ENCODE peak calls at places on chromosomes 4 and X, in six cellular contexts. One of them, this sample, is unnamed.

GRCh38 chr4:172412851-172413250 is 599.6 kb downstream of the GALNTL6 start:
- DNase-seq in GM12892: no peak
- DNase-seq in GM12891: no peak
- DNase-seq in heart left ventricle: no peak
- DNase-seq in NB4: no peak
- DNase-seq in transverse colon: no peak
- DNase-seq in this sample: no peak

GRCh38 chr4:37825943-37826281 is 574 bp upstream of the PGM2 start:
- DNase-seq in transverse colon: peak; percentile 18
- DNase-seq in GM12892: no peak
- DNase-seq in GM12891: no peak
- DNase-seq in heart left ventricle: peak; percentile 19
- DNase-seq in NB4: peak; percentile 89
- DNase-seq in this sample: peak; percentile 24

GRCh38 chr4:142547974-142548373 is 298.1 kb downstream of the INPP4B start:
- DNase-seq in GM12892: no peak
- DNase-seq in GM12891: no peak
- DNase-seq in heart left ventricle: no peak
- DNase-seq in NB4: no peak
- DNase-seq in transverse colon: no peak
- DNase-seq in this sample: no peak

GRCh38 chr4:94507708-94508107 is 56.0 kb downstream of the PDLIM5 start:
- DNase-seq in transverse colon: peak; percentile 30
- DNase-seq in GM12892: no peak
- DNase-seq in NB4: peak; percentile 17
- DNase-seq in GM12891: no peak
- DNase-seq in heart left ventricle: no peak
- DNase-seq in this sample: no peak

GRCh38 chr4:175419120-175419774 is 392.8 kb downstream of the GPM6A start:
- DNase-seq in NB4: no peak
- DNase-seq in heart left ventricle: no peak
- DNase-seq in GM12892: no peak
- DNase-seq in transverse colon: no peak
- DNase-seq in GM12891: no peak
- DNase-seq in this sample: no peak

GRCh38 chr4:74456056-74456744 is 11.3 kb downstream of the AREG start:
- DNase-seq in GM12892: no peak
- DNase-seq in heart left ventricle: no peak
- DNase-seq in NB4: no peak
- DNase-seq in transverse colon: no peak
- DNase-seq in GM12891: no peak
- DNase-seq in this sample: no peak

GRCh38 chr4:86019362-86019761 is 340.5 kb downstream of the MAPK10 start:
- DNase-seq in heart left ventricle: no peak
- DNase-seq in NB4: no peak
- DNase-seq in transverse colon: no peak
- DNase-seq in GM12892: no peak
- DNase-seq in GM12891: no peak
- DNase-seq in this sample: no peak

GRCh38 chr4:19700951-19701350 is 550.8 kb upstream of the SLIT2 start:
- DNase-seq in heart left ventricle: no peak
- DNase-seq in transverse colon: no peak
- DNase-seq in GM12891: no peak
- DNase-seq in GM12892: no peak
- DNase-seq in NB4: no peak
- DNase-seq in this sample: no peak

GRCh38 chrX:134338527-134338926 is 101.5 kb downstream of the CCDC160 start:
- DNase-seq in GM12891: no peak
- DNase-seq in transverse colon: no peak
- DNase-seq in GM12892: no peak
- DNase-seq in NB4: peak; percentile 2
- DNase-seq in heart left ventricle: no peak
- DNase-seq in this sample: no peak

GRCh38 chr4:88794087-88794486 is 96.5 kb upstream of the NAP1L5 start:
- DNase-seq in transverse colon: no peak
- DNase-seq in GM12892: no peak
- DNase-seq in heart left ventricle: no peak
- DNase-seq in NB4: no peak
- DNase-seq in GM12891: no peak
- DNase-seq in this sample: no peak

GRCh38 chr4:36208884-36209473 is 35.3 kb downstream of the ARAP2 start:
- DNase-seq in heart left ventricle: no peak
- DNase-seq in NB4: no peak
- DNase-seq in transverse colon: peak; percentile 16
- DNase-seq in GM12891: no peak
- DNase-seq in GM12892: peak; percentile 8
- DNase-seq in this sample: no peak

GRCh38 chrX:110086162-110086915 is 83.4 kb downstream of the TMEM164 start:
- DNase-seq in GM12891: no peak
- DNase-seq in heart left ventricle: no peak
- DNase-seq in NB4: no peak
- DNase-seq in GM12892: no peak
- DNase-seq in transverse colon: no peak
- DNase-seq in this sample: no peak

GRCh38 chr4:36944227-36944626 is 300.3 kb upstream of the NWD2 start:
- DNase-seq in GM12891: no peak
- DNase-seq in GM12892: no peak
- DNase-seq in NB4: no peak
- DNase-seq in heart left ventricle: no peak
- DNase-seq in transverse colon: no peak
- DNase-seq in this sample: no peak

GRCh38 chr4:126558596-126558995 is 1074.2 kb upstream of the INTU start:
- DNase-seq in GM12892: no peak
- DNase-seq in GM12891: no peak
- DNase-seq in transverse colon: no peak
- DNase-seq in NB4: no peak
- DNase-seq in heart left ventricle: no peak
- DNase-seq in this sample: no peak

GRCh38 chrX:148885203-148885602 is 384.8 kb downstream of the AFF2 start:
- DNase-seq in NB4: no peak
- DNase-seq in GM12892: no peak
- DNase-seq in transverse colon: no peak
- DNase-seq in GM12891: no peak
- DNase-seq in heart left ventricle: no peak
- DNase-seq in this sample: no peak

GRCh38 chr4:137129471-137130244 is 402.6 kb downstream of the PCDH18 start:
- DNase-seq in transverse colon: no peak
- DNase-seq in GM12892: no peak
- DNase-seq in GM12891: no peak
- DNase-seq in heart left ventricle: no peak
- DNase-seq in NB4: no peak
- DNase-seq in this sample: no peak

GRCh38 chr4:33850503-33850902 is 2393.8 kb downstream of the ARAP2 start:
- DNase-seq in transverse colon: no peak
- DNase-seq in GM12892: no peak
- DNase-seq in GM12891: no peak
- DNase-seq in heart left ventricle: no peak
- DNase-seq in NB4: no peak
- DNase-seq in this sample: no peak

GRCh38 chr4:182577411-182577810 is 334.2 kb downstream of the TENM3 start:
- DNase-seq in heart left ventricle: no peak
- DNase-seq in GM12892: no peak
- DNase-seq in GM12891: no peak
- DNase-seq in NB4: no peak
- DNase-seq in transverse colon: no peak
- DNase-seq in this sample: no peak

GRCh38 chr4:74308215-74308614 is at the start of gene EPGN:
- DNase-seq in GM12892: no peak
- DNase-seq in heart left ventricle: no peak
- DNase-seq in transverse colon: no peak
- DNase-seq in NB4: no peak
- DNase-seq in GM12891: no peak
- DNase-seq in this sample: no peak

GRCh38 chr4:26576171-26576829 is 7.6 kb upstream of the TBC1D19 start:
- DNase-seq in GM12891: no peak
- DNase-seq in transverse colon: no peak
- DNase-seq in NB4: no peak
- DNase-seq in GM12892: no peak
- DNase-seq in heart left ventricle: no peak
- DNase-seq in this sample: no peak

GRCh38 chrX:153463031-153463430 is 7.3 kb downstream of the HAUS7 start:
- DNase-seq in heart left ventricle: no peak
- DNase-seq in transverse colon: no peak
- DNase-seq in NB4: no peak
- DNase-seq in GM12892: no peak
- DNase-seq in GM12891: no peak
- DNase-seq in this sample: no peak

GRCh38 chrX:39336709-39337294 is 535.5 kb downstream of the MID1IP1 start:
- DNase-seq in GM12891: no peak
- DNase-seq in heart left ventricle: peak; percentile 20
- DNase-seq in GM12892: no peak
- DNase-seq in NB4: no peak
- DNase-seq in transverse colon: peak; percentile 23
- DNase-seq in this sample: peak; percentile 33

GRCh38 chr4:181796502-181796901 is 446.7 kb upstream of the TENM3 start:
- DNase-seq in GM12891: no peak
- DNase-seq in GM12892: no peak
- DNase-seq in NB4: peak; percentile 7
- DNase-seq in heart left ventricle: no peak
- DNase-seq in transverse colon: no peak
- DNase-seq in this sample: no peak

GRCh38 chr4:135508006-135508714 is 1306.6 kb upstream of the PABPC4L start:
- DNase-seq in GM12891: no peak
- DNase-seq in transverse colon: no peak
- DNase-seq in heart left ventricle: no peak
- DNase-seq in GM12892: no peak
- DNase-seq in NB4: peak; percentile 14
- DNase-seq in this sample: no peak

GRCh38 chr4:66157594-66157993 is 487.3 kb upstream of the EPHA5 start:
- DNase-seq in NB4: no peak
- DNase-seq in heart left ventricle: no peak
- DNase-seq in GM12892: no peak
- DNase-seq in GM12891: no peak
- DNase-seq in transverse colon: no peak
- DNase-seq in this sample: no peak

GRCh38 chr4:59630922-59631321 is 1569.2 kb upstream of the ADGRL3 start:
- DNase-seq in GM12891: no peak
- DNase-seq in NB4: no peak
- DNase-seq in heart left ventricle: no peak
- DNase-seq in GM12892: no peak
- DNase-seq in transverse colon: no peak
- DNase-seq in this sample: no peak

GRCh38 chrX:47514553-47515235 is 31.7 kb upstream of the ZNF41 start:
- DNase-seq in GM12892: no peak
- DNase-seq in GM12891: no peak
- DNase-seq in transverse colon: no peak
- DNase-seq in heart left ventricle: no peak
- DNase-seq in NB4: no peak
- DNase-seq in this sample: no peak

GRCh38 chr4:147822128-147822527 is 90.2 kb downstream of the ARHGAP10 start:
- DNase-seq in GM12892: no peak
- DNase-seq in NB4: no peak
- DNase-seq in transverse colon: peak; percentile 58
- DNase-seq in GM12891: no peak
- DNase-seq in heart left ventricle: peak; percentile 83
- DNase-seq in this sample: peak; percentile 95

GRCh38 chr4:42436950-42437349 is 39.7 kb downstream of the SHISA3 start:
- DNase-seq in GM12891: no peak
- DNase-seq in heart left ventricle: no peak
- DNase-seq in transverse colon: no peak
- DNase-seq in NB4: no peak
- DNase-seq in GM12892: no peak
- DNase-seq in this sample: no peak

GRCh38 chr4:128351502-128351901 is 63.9 kb upstream of the PGRMC2 start:
- DNase-seq in heart left ventricle: no peak
- DNase-seq in GM12892: no peak
- DNase-seq in NB4: no peak
- DNase-seq in GM12891: no peak
- DNase-seq in transverse colon: no peak
- DNase-seq in this sample: no peak

GRCh38 chr4:69782651-69783310 is 22.4 kb upstream of the SULT1B1 start:
- DNase-seq in GM12892: no peak
- DNase-seq in NB4: no peak
- DNase-seq in GM12891: no peak
- DNase-seq in heart left ventricle: no peak
- DNase-seq in transverse colon: no peak
- DNase-seq in this sample: no peak

GRCh38 chr4:8218371-8219050 is 19.4 kb downstream of the SH3TC1 start:
- DNase-seq in transverse colon: no peak
- DNase-seq in heart left ventricle: no peak
- DNase-seq in GM12891: no peak
- DNase-seq in NB4: peak; percentile 85
- DNase-seq in GM12892: no peak
- DNase-seq in this sample: no peak

GRCh38 chr4:177266492-177266891 is 43.2 kb upstream of the NEIL3 start:
- DNase-seq in transverse colon: no peak
- DNase-seq in GM12891: no peak
- DNase-seq in heart left ventricle: no peak
- DNase-seq in NB4: peak; percentile 23
- DNase-seq in GM12892: no peak
- DNase-seq in this sample: no peak

GRCh38 chr4:127732623-127733199 is 2.5 kb downstream of the SLC25A31 start:
- DNase-seq in GM12892: no peak
- DNase-seq in GM12891: peak; percentile 25
- DNase-seq in transverse colon: no peak
- DNase-seq in NB4: peak; percentile 46
- DNase-seq in heart left ventricle: no peak
- DNase-seq in this sample: no peak

GRCh38 chr4:11471613-11472012 is 42.9 kb upstream of the HS3ST1 start:
- DNase-seq in GM12892: no peak
- DNase-seq in transverse colon: peak; percentile 41
- DNase-seq in heart left ventricle: peak; percentile 24
- DNase-seq in NB4: peak; percentile 66
- DNase-seq in GM12891: no peak
- DNase-seq in this sample: no peak

GRCh38 chr4:48016141-48017107 is at the start of the genes CNGA1 and NIPAL1:
- DNase-seq in heart left ventricle: peak; percentile 67
- DNase-seq in transverse colon: peak; percentile 92
- DNase-seq in GM12891: peak; percentile 81
- DNase-seq in GM12892: peak; percentile 85
- DNase-seq in NB4: peak; percentile 73
- DNase-seq in this sample: peak; percentile 90
- TF ChIP-seq POLR2A in heart left ventricle: no peak
- TF ChIP-seq POLR2A in transverse colon: peak; percentile 93
- TF ChIP-seq POLR2A in GM12891: no peak
- TF ChIP-seq POLR2A in GM12892: no peak
- TF ChIP-seq POLR2A in NB4: no peak
- TF ChIP-seq POLR2A in this sample: no peak

GRCh38 chrX:2500091-2500680 is 590 bp downstream of the DHRSX start:
- DNase-seq in GM12891: no peak
- DNase-seq in transverse colon: peak; percentile 36
- DNase-seq in heart left ventricle: peak; percentile 45
- DNase-seq in NB4: peak; percentile 45
- DNase-seq in GM12892: peak; percentile 61
- DNase-seq in this sample: peak; percentile 68
- TF ChIP-seq POLR2A in GM12891: no peak
- TF ChIP-seq POLR2A in transverse colon: no peak
- TF ChIP-seq POLR2A in heart left ventricle: no peak
- TF ChIP-seq POLR2A in NB4: no peak
- TF ChIP-seq POLR2A in GM12892: no peak
- TF ChIP-seq POLR2A in this sample: no peak

GRCh38 chr4:5100336-5100735 is 49.1 kb downstream of the STK32B start:
- DNase-seq in heart left ventricle: no peak
- DNase-seq in GM12891: no peak
- DNase-seq in GM12892: no peak
- DNase-seq in transverse colon: no peak
- DNase-seq in NB4: no peak
- DNase-seq in this sample: no peak
- TF ChIP-seq POLR2A in heart left ventricle: no peak
- TF ChIP-seq POLR2A in GM12891: no peak
- TF ChIP-seq POLR2A in GM12892: no peak
- TF ChIP-seq POLR2A in transverse colon: no peak
- TF ChIP-seq POLR2A in NB4: no peak
- TF ChIP-seq POLR2A in this sample: no peak

GRCh38 chrX:91434351-91435168 is at the start of gene PABPC5:
- DNase-seq in GM12891: no peak
- DNase-seq in transverse colon: peak; percentile 57
- DNase-seq in NB4: no peak
- DNase-seq in heart left ventricle: peak; percentile 74
- DNase-seq in GM12892: no peak
- DNase-seq in this sample: peak; percentile 88
- TF ChIP-seq POLR2A in GM12891: no peak
- TF ChIP-seq POLR2A in transverse colon: peak; percentile 53
- TF ChIP-seq POLR2A in NB4: no peak
- TF ChIP-seq POLR2A in heart left ventricle: peak; percentile 34
- TF ChIP-seq POLR2A in GM12892: no peak
- TF ChIP-seq POLR2A in this sample: no peak